ENCODE peak calls at places on chromosomes 2 and 18, in six cellular contexts. K, L, D, Z, H and O are unnamed samples.

GRCh38 chr18:47323158-47323557 is 71.7 kb upstream of the SKOR2 start:
- DNase-seq in K (no peak), L (no peak), H (no peak), Z (no peak), D (peak), O (no peak)

GRCh38 chr2:85034158-85034557 is 63.2 kb downstream of the KCMF1 start:
- DNase-seq in Z (no peak), D (no peak), K (no peak), H (no peak), L (no peak), O (no peak)

GRCh38 chr2:230443540-230443939 is 27.5 kb downstream of the SP100 start:
- DNase-seq in L (no peak), H (no peak), Z (no peak), D (peak), K (no peak), O (no peak)

GRCh38 chr2:56286936-56287335 is 103.1 kb downstream of the CCDC85A start:
- DNase-seq in K (no peak), Z (no peak), H (no peak), L (no peak), D (no peak), O (no peak)

GRCh38 chr2:22883054-22883453 is 501.9 kb upstream of the KLHL29 start:
- DNase-seq in K (no peak), Z (no peak), L (no peak), D (no peak), H (no peak), O (no peak)

GRCh38 chr2:2170861-2171260 is 160.2 kb downstream of the MYT1L start:
- DNase-seq in Z (no peak), L (no peak), H (no peak), D (no peak), K (no peak), O (no peak)

GRCh38 chr2:8119782-8120551 is 561.9 kb upstream of the ID2 start:
- DNase-seq in Z (no peak), H (no peak), D (peak), K (no peak), L (no peak), O (no peak)

GRCh38 chr2:28413152-28413895 is 20.7 kb downstream of the FOSL2 start:
- DNase-seq in K (no peak), L (no peak), H (no peak), Z (peak), D (no peak), O (no peak)

GRCh38 chr2:240987588-240987987 is 10.8 kb upstream of the SNED1 start:
- DNase-seq in K (peak), L (no peak), D (no peak), Z (no peak), H (no peak), O (no peak)

GRCh38 chr2:84427235-84428138 is 31.6 kb downstream of the SUCLG1 start:
- DNase-seq in Z (no peak), H (no peak), K (no peak), D (peak), L (no peak), O (no peak)

GRCh38 chr2:11577101-11577883 is 43.4 kb downstream of the GREB1 start:
- DNase-seq in K (no peak), D (no peak), Z (no peak), L (no peak), H (no peak), O (no peak)

GRCh38 chr2:19029655-19030054 is 328.8 kb downstream of the OSR1 start:
- DNase-seq in Z (no peak), D (no peak), H (no peak), L (no peak), K (no peak), O (no peak)

GRCh38 chr2:1770566-1771380 is 26.5 kb upstream of the PXDN start:
- DNase-seq in K (no peak), L (no peak), Z (no peak), H (no peak), D (no peak), O (no peak)

GRCh38 chr2:223228871-223229270 is 176.9 kb downstream of the KCNE4 start:
- DNase-seq in K (no peak), D (no peak), Z (no peak), L (no peak), H (no peak), O (no peak)

GRCh38 chr2:170277943-170278342 is 100.0 kb downstream of the MYO3B start:
- DNase-seq in Z (no peak), H (no peak), D (no peak), L (no peak), K (no peak), O (no peak)

GRCh38 chr18:23384778-23385736 is 68.0 kb upstream of the RIOK3 start:
- DNase-seq in Z (no peak), D (no peak), K (no peak), H (no peak), L (no peak), O (no peak)

GRCh38 chr18:58321986-58322385 is 278.0 kb downstream of the NEDD4L start:
- DNase-seq in L (peak), Z (peak), D (peak), H (peak), K (peak), O (peak)

GRCh38 chr2:182018218-182018617 is 32.6 kb downstream of the PPP1R1C start:
- DNase-seq in H (no peak), Z (no peak), L (no peak), K (no peak), D (peak), O (no peak)

GRCh38 chr2:42342061-42342794 is 18.8 kb downstream of the COX7A2L start:
- DNase-seq in K (peak), H (peak), Z (peak), D (peak), L (no peak), O (no peak)

DNA sequence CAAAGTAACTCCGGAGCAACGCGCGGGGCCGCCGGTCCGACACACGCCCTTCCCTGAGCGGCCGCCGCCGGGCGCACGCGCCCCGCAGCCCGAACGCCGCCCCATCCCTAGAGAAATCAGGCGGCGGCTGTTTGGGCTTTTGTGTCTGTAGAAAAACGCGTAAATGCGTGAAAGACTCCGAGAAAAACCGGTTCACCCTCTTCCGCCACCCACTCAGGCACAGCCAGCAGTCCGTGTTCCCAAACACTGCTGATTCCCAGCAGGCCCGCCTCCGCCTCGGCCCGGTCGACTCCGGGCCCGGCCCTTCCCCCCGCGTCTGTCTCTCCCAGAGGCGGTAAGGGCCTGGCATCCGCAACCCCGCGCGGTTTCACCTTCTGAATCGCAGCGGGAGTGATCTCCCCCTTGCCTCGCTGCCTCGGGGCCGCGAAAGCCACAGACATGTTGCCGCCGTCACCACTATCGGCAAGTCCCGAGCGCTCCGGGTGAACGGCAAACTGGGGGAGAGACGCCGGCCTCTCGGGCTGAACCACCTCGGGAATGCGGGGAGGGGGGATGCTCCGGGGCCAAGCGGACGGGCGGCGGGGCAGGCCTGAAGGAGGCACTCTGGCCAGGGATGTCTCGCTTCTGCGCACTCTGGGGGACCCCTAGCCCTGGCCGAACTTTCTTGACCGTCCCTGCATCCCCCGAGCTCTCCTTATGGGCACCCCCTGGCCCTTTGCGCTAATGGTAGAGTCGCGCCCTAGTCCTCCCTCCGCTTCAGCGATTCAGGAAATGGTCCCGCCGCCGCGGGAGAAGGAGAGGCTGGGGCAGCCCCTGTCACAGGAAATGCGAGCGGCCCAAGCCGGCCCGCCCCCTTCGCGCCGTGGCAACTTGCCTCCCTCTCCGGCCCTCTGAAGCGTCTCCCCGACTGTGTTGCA is at the start of gene SS18:
- DNase-seq in L (peak), D (peak), Z (peak), H (peak), K (peak), O (peak)
- TF ChIP-seq CTCF in L (peak), D (no peak), Z (no peak), H (no peak), K (no peak), O (no peak)

GRCh38 chr2:121591199-121591598 is 58.1 kb downstream of the CLASP1 start:
- DNase-seq in K (no peak), H (no peak), L (no peak), Z (no peak), D (no peak), O (no peak)
- H3K4me3 ChIP-seq in K (no peak), H (no peak), L (no peak), Z (no peak), D (no peak), O (no peak)

DNA sequence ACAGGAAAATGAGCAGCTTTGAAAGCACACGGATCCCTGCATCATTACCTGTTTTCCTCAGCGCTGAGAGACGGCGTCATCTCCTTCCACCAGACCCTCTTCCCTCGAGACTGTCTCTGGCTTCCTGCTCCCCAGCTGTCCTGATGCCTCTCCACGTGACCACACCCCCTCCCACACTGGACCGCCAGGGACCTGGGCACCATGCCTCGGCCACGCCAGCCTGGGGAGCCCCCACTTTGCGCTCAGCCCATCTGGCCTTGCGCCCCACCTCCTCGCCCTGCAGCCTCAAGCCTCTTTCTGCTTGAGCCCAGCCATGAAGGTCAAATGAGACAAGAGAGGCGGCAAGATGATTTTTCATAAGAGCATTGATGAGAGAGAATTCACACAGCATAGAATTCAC is 66.0 kb upstream of the ACKR3 start:
- DNase-seq in L (no peak), H (no peak), K (no peak), Z (peak), D (no peak), O (no peak)
- TF ChIP-seq CTCF in L (no peak), H (no peak), K (no peak), Z (no peak), D (no peak), O (no peak)

GRCh38 chr18:30175061-30175574 is 867.4 kb downstream of the DSC3 start:
- DNase-seq in H (no peak), K (no peak), D (no peak), L (no peak), Z (no peak), O (no peak)
- H3K4me3 ChIP-seq in H (no peak), K (no peak), D (no peak), L (no peak), Z (no peak), O (no peak)

GRCh38 chr2:108852375-108852774 is 65.8 kb downstream of the CCDC138 start:
- DNase-seq in K (no peak), L (no peak), Z (no peak), H (no peak), D (no peak), O (no peak)

GRCh38 chr2:108854484-108854883 is 67.9 kb downstream of the CCDC138 start:
- DNase-seq in D (no peak), K (no peak), Z (no peak), L (no peak), H (no peak), O (no peak)

GRCh38 chr2:108858894-108859293 is 72.3 kb downstream of the CCDC138 start:
- DNase-seq in H (no peak), L (no peak), K (no peak), Z (no peak), D (no peak), O (no peak)

GRCh38 chr2:108853421-108853820 is 66.8 kb downstream of the CCDC138 start:
- DNase-seq in L (no peak), D (no peak), H (no peak), Z (no peak), K (no peak), O (no peak)

DNA sequence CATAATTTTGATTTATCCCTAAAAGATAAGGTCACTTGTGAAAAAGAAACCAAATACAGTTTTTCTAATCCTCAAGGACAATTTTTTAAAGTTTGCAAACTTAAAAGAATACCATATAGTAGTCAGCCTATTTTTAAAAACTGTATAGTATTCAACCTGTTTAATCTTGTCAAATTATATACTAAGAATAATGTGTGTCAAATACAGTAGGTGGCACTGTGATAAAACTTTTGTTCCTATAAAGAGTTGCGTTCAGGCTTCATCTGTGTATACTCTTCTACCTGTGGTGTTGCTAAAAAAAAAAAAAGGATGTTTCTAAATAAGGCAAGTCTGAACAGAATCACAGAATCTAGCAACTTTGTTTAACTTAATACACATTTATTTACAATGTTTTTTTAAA is 68.6 kb downstream of the CCDC138 start:
- DNase-seq in D (peak), H (no peak), K (no peak), Z (no peak), L (no peak), O (no peak)
- TF ChIP-seq CTCF in D (peak), H (peak), K (no peak), Z (peak), L (peak), O (peak)

GRCh38 chr18:26960901-26961300 is 95.4 kb upstream of the AQP4 start:
- DNase-seq in L (no peak), H (no peak), D (no peak), Z (no peak), K (no peak), O (no peak)

GRCh38 chr18:26961805-26962204 is 96.3 kb upstream of the AQP4 start:
- DNase-seq in D (no peak), K (no peak), H (no peak), L (no peak), Z (no peak), O (no peak)

DNA sequence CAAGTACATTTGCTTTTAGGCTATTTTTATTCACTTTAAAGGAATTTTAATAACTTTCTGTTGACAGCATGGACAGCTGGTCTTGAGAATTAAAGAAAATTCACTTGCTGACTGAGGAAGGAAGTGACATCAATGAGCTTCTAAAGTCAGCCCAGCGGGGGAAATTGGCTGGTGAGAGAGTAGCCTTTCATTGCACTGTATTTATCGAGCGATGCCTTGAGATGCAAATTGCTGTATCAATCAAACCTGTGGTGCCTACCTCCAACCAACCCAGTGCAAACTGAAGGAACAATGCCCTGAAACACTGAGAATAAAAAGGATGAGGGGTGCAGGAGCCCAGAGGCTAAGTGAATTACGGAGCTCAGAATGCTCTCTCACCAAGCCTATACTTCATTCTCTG is 91.4 kb upstream of the AQP4 start:
- DNase-seq in K (no peak), L (no peak), Z (no peak), H (no peak), D (no peak), O (no peak)
- H3K4me3 ChIP-seq in K (no peak), L (no peak), Z (no peak), H (no peak), D (no peak), O (no peak)

DNA sequence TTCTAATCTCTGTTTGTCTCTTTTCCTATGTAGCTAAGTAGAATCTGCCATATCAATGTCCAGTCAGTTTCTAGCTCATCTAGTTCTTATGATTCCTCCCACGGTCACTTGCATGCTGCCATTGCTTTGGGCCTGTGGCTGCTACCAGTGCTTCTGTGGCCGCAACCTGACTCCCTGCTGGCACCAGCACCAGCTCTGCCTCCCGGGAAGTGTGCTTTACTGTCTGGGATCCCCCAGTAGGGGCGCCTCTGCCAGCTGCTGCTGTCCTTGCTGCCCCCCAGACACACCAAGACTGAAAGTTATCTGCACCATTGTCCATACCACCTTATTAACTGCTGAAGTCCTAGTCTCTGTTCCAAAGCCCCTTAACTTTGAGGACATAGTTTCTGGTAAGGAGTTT is 56.3 kb downstream of the RAPGEF4 start:
- DNase-seq in L (no peak), Z (no peak), H (no peak), K (no peak), D (no peak), O (no peak)
- TF ChIP-seq CTCF in L (no peak), Z (no peak), H (no peak), K (no peak), D (no peak), O (no peak)